ENCODE peak calls at places on chromosomes 5 and 9, in seven cellular contexts. H, D, Y, U, J, X and S are unnamed samples.
A peak's percentile ranks its signal among the peaks of the same experiment; 100 is the strongest.

GRCh38 chr9:80448996-80449395 is 877.2 kb downstream of the TLE4 start:
- DNase-seq in H (no peak), D (no peak), Y (no peak), U (no peak), J (no peak), X (no peak), S (no peak)

GRCh38 chr5:179765400-179765799 is 28.4 kb upstream of the LTC4S start:
- DNase-seq in H (peak; percentile 93), D (peak; percentile 23), Y (peak; percentile 95), U (no peak), J (no peak), X (no peak), S (no peak)

GRCh38 chr5:176609724-176610429 is at the start of gene GPRIN1:
- DNase-seq in H (peak; percentile 34), D (peak; percentile 85), Y (peak; percentile 29), U (peak; percentile 81), J (peak; percentile 61), X (peak; percentile 17), S (peak; percentile 96)

GRCh38 chr5:95895771-95896170 is 65.9 kb downstream of the ELL2 start:
- DNase-seq in H (peak; percentile 71), D (no peak), Y (peak; percentile 80), U (no peak), J (no peak), X (no peak), S (no peak)

GRCh38 chr9:33234511-33235467 is 5.2 kb upstream of the SPINK4 start:
- DNase-seq in H (peak; percentile 37), D (no peak), Y (peak; percentile 32), U (no peak), J (no peak), X (no peak), S (no peak)

GRCh38 chr9:89662718-89663246 is 58.0 kb downstream of the GADD45G start:
- DNase-seq in H (no peak), D (no peak), Y (no peak), U (no peak), J (no peak), X (no peak), S (no peak)

GRCh38 chr5:147520450-147520849 is 10.6 kb upstream of the DPYSL3 start:
- DNase-seq in H (no peak), D (peak; percentile 22), Y (peak; percentile 25), U (no peak), J (no peak), X (no peak), S (no peak)

GRCh38 chr9:94829380-94830070 is 103.0 kb downstream of the AOPEP start:
- DNase-seq in H (no peak), D (no peak), Y (no peak), U (no peak), J (no peak), X (no peak), S (no peak)

GRCh38 chr9:3331801-3332200 is 194.0 kb downstream of the RFX3 start:
- DNase-seq in H (no peak), D (peak; percentile 7), Y (no peak), U (no peak), J (no peak), X (peak; percentile 1), S (no peak)

GRCh38 chr5:163757344-163757743 is 251.9 kb downstream of the MAT2B start:
- DNase-seq in H (no peak), D (no peak), Y (peak; percentile 44), U (no peak), J (no peak), X (no peak), S (no peak)

GRCh38 chr5:172450861-172451695 is 3.2 kb downstream of the SH3PXD2B start:
- DNase-seq in H (peak; percentile 70), D (peak; percentile 45), Y (no peak), U (peak; percentile 5), J (no peak), X (peak; percentile 26), S (peak; percentile 46)

GRCh38 chr9:132638240-132638639 is 31.5 kb downstream of the DDX31 start:
- DNase-seq in H (no peak), D (no peak), Y (no peak), U (no peak), J (no peak), X (no peak), S (no peak)

GRCh38 chr9:100222674-100223073 is 123.6 kb downstream of the INVS start:
- DNase-seq in H (peak; percentile 66), D (peak; percentile 21), Y (peak; percentile 42), U (no peak), J (no peak), X (no peak), S (no peak)

GRCh38 chr9:93278164-93278563 is 94.2 kb downstream of the WNK2 start:
- DNase-seq in H (no peak), D (peak; percentile 2), Y (no peak), U (no peak), J (no peak), X (no peak), S (no peak)

GRCh38 chr5:59543826-59544442 is 349.6 kb downstream of the PDE4D start:
- DNase-seq in H (no peak), D (no peak), Y (peak; percentile 23), U (peak; percentile 3), J (no peak), X (no peak), S (no peak)

GRCh38 chr9:78295731-78296130 is 1.2 kb upstream of the PSAT1 start:
- DNase-seq in H (peak; percentile 37), D (no peak), Y (no peak), U (no peak), J (no peak), X (no peak), S (no peak)

GRCh38 chr5:160192424-160192823 is 36.9 kb upstream of the FABP6 start:
- DNase-seq in H (no peak), D (no peak), Y (no peak), U (no peak), J (no peak), X (no peak), S (no peak)

GRCh38 chr5:89351232-89351631 is 468.2 kb upstream of the MEF2C start:
- DNase-seq in H (peak; percentile 70), D (no peak), Y (peak; percentile 79), U (no peak), J (no peak), X (no peak), S (no peak)

GRCh38 chr9:85703398-85703797 is 38.4 kb downstream of the AGTPBP1 start:
- DNase-seq in H (no peak), D (no peak), Y (peak; percentile 23), U (no peak), J (no peak), X (no peak), S (no peak)

GRCh38 chr5:10592598-10592997 is 28.7 kb downstream of the ANKRD33B start:
- DNase-seq in H (no peak), D (no peak), Y (no peak), U (no peak), J (no peak), X (no peak), S (peak; percentile 62)

GRCh38 chr9:84339523-84339922 is 1.0 kb downstream of the SLC28A3 start:
- DNase-seq in H (no peak), D (no peak), Y (no peak), U (no peak), J (no peak), X (no peak), S (no peak)

GRCh38 chr5:176513788-176514187 is 23.4 kb downstream of the RNF44 start:
- DNase-seq in H (no peak), D (no peak), Y (no peak), U (no peak), J (no peak), X (no peak), S (no peak)

GRCh38 chr5:88833371-88834107 is 49.4 kb downstream of the MEF2C start:
- DNase-seq in H (peak; percentile 89), D (peak; percentile 19), Y (peak; percentile 63), U (no peak), J (no peak), X (peak; percentile 49), S (no peak)

GRCh38 chr5:100130307-100130706 is 404.9 kb upstream of the FAM174A start:
- DNase-seq in H (no peak), D (no peak), Y (no peak), U (no peak), J (no peak), X (no peak), S (no peak)

GRCh38 chr9:130054820-130055219 is 1.1 kb downstream of the GPR107 start:
- DNase-seq in H (no peak), D (no peak), Y (no peak), U (no peak), J (no peak), X (no peak), S (no peak)

GRCh38 chr9:115146581-115147021 is 28.6 kb upstream of the TNC start:
- DNase-seq in H (peak; percentile 93), D (peak; percentile 46), Y (peak; percentile 97), U (no peak), J (no peak), X (no peak), S (no peak)

GRCh38 chr5:8805653-8806052 is 740.2 kb downstream of the SEMA5A start:
- DNase-seq in H (no peak), D (no peak), Y (no peak), U (no peak), J (no peak), X (no peak), S (no peak)

GRCh38 chr9:137217276-137218211 is 4.5 kb downstream of the RNF208 start:
- DNase-seq in H (peak; percentile 24), D (peak; percentile 90), Y (no peak), U (peak; percentile 77), J (no peak), X (no peak), S (no peak)

GRCh38 chr9:126793686-126794417 is 11.0 kb upstream of the ZBTB43 start:
- DNase-seq in H (no peak), D (no peak), Y (no peak), U (no peak), J (no peak), X (no peak), S (no peak)

GRCh38 chr5:138491669-138492551 is 26.6 kb downstream of the EGR1 start:
- DNase-seq in H (peak; percentile 88), D (peak; percentile 94), Y (peak; percentile 93), U (peak; percentile 75), J (peak; percentile 77), X (peak; percentile 83), S (peak; percentile 96)

GRCh38 chr5:74132485-74132884 is 506.5 kb downstream of the ARHGEF28 start:
- DNase-seq in H (no peak), D (no peak), Y (no peak), U (no peak), J (no peak), X (no peak), S (no peak)

GRCh38 chr9:103991001-103991400 is 103.1 kb upstream of the SMC2 start:
- DNase-seq in H (no peak), D (no peak), Y (no peak), U (no peak), J (no peak), X (no peak), S (no peak)

GRCh38 chr5:3129252-3129651 is 377.8 kb upstream of the IRX2 start:
- DNase-seq in H (no peak), D (no peak), Y (no peak), U (no peak), J (no peak), X (no peak), S (no peak)